ENCODE peak calls at places on chromosomes 5 and 9, in ten cellular contexts. I is cerebellar nuclear complex, R is RCC 7860, G is AG08396, T is A549, F is IMR-90, J is HTR-8/SVneo, W is occipital lobe, Q is activated T-cell treated with anti-CD3 and anti-CD28 coated beads for 24 hours, P is adrenal gland. V is an unnamed sample.

GRCh38 chr5:57653636-57654290 is 171.2 kb upstream of the ACTBL2 start:
- DNase-seq in I (no peak), R (no peak), G (no peak), T (no peak), F (no peak), J (no peak), W (peak; percentile 41), Q (no peak), P (no peak), V (no peak)

GRCh38 chr9:35464056-35465025 is 25.6 kb upstream of the RUSC2 start:
- DNase-seq in I (no peak), R (no peak), G (no peak), T (no peak), F (peak; percentile 26), J (no peak), W (no peak), Q (no peak), P (no peak), V (no peak)

GRCh38 chr9:110975969-110976368 is 62.3 kb downstream of the LPAR1 start:
- DNase-seq in I (no peak), R (no peak), G (no peak), T (no peak), F (no peak), J (no peak), W (no peak), Q (no peak), P (no peak), V (no peak)

GRCh38 chr5:149799119-149799623 is 69.1 kb downstream of the PPARGC1B start:
- DNase-seq in I (no peak), R (peak; percentile 87), G (peak; percentile 80), T (peak; percentile 94), F (peak; percentile 90), J (peak; percentile 91), W (no peak), Q (no peak), P (peak; percentile 89), V (peak; percentile 19)

GRCh38 chr5:116370886-116371285 is 203.7 kb downstream of the SEMA6A start:
- DNase-seq in I (no peak), R (no peak), G (no peak), T (no peak), F (peak; percentile 24), J (no peak), W (no peak), Q (no peak), P (no peak), V (no peak)

GRCh38 chr5:76325876-76326491 is 77.1 kb upstream of the IQGAP2 start:
- DNase-seq in I (no peak), R (no peak), G (no peak), T (no peak), F (no peak), J (no peak), W (no peak), Q (no peak), P (no peak), V (no peak)

GRCh38 chr5:78985407-78986223 is 505 bp upstream of the ARSB start:
- DNase-seq in I (no peak), R (peak; percentile 75), G (peak; percentile 49), T (peak; percentile 30), F (peak; percentile 64), J (peak; percentile 30), W (peak; percentile 26), Q (peak; percentile 44), P (peak; percentile 64), V (peak; percentile 75)

GRCh38 chr9:123749580-123750202 is 180.2 kb downstream of the DENND1A start:
- DNase-seq in I (no peak), R (no peak), G (no peak), T (no peak), F (peak; percentile 20), J (peak; percentile 19), W (no peak), Q (peak; percentile 3), P (no peak), V (no peak)

GRCh38 chr9:73183917-73184861 is 32.5 kb downstream of the ANXA1 start:
- DNase-seq in I (no peak), R (peak; percentile 56), G (no peak), T (no peak), F (peak; percentile 65), J (peak; percentile 13), W (no peak), Q (no peak), P (no peak), V (no peak)

GRCh38 chr5:37858250-37858649 is 18.4 kb upstream of the GDNF start:
- DNase-seq in I (no peak), R (no peak), G (no peak), T (no peak), F (no peak), J (no peak), W (no peak), Q (no peak), P (no peak), V (no peak)

GRCh38 chr5:126576974-126577373 is 18.0 kb downstream of the ALDH7A1 start:
- DNase-seq in I (no peak), R (no peak), G (no peak), T (no peak), F (no peak), J (no peak), W (no peak), Q (no peak), P (no peak), V (no peak)

GRCh38 chr5:150284311-150284710 is 5.3 kb downstream of the CAMK2A start:
- DNase-seq in I (no peak), R (no peak), G (no peak), T (no peak), F (no peak), J (no peak), W (peak; percentile 61), Q (no peak), P (no peak), V (no peak)

GRCh38 chr9:127772603-127773002 is 5.9 kb downstream of the SH2D3C start:
- DNase-seq in I (no peak), R (no peak), G (no peak), T (no peak), F (no peak), J (no peak), W (no peak), Q (no peak), P (no peak), V (no peak)

GRCh38 chr5:156753846-156754245 is 96.2 kb upstream of the PPP1R2B start:
- DNase-seq in I (no peak), R (no peak), G (no peak), T (no peak), F (no peak), J (no peak), W (no peak), Q (no peak), P (no peak), V (no peak)

GRCh38 chr9:90726215-90726614 is 75.4 kb upstream of the SYK start:
- DNase-seq in I (no peak), R (no peak), G (no peak), T (no peak), F (no peak), J (no peak), W (no peak), Q (no peak), P (no peak), V (peak; percentile 6)

GRCh38 chr5:172473427-172473826 is 19.1 kb upstream of the SH3PXD2B start:
- DNase-seq in I (no peak), R (no peak), G (no peak), T (no peak), F (no peak), J (no peak), W (no peak), Q (no peak), P (no peak), V (no peak)

GRCh38 chr5:67343835-67344234 is 147.2 kb upstream of the CD180 start:
- DNase-seq in I (no peak), R (no peak), G (no peak), T (no peak), F (no peak), J (no peak), W (no peak), Q (no peak), P (no peak), V (no peak)

GRCh38 chr9:127451681-127452480 is 571 bp downstream of the LRSAM1 start:
- DNase-seq in I (no peak), R (peak; percentile 37), G (peak; percentile 72), T (peak; percentile 79), F (peak; percentile 57), J (peak; percentile 54), W (peak; percentile 44), Q (peak; percentile 29), P (peak; percentile 45), V (peak; percentile 50)

GRCh38 chr5:163614787-163615186 is 109.4 kb downstream of the MAT2B start:
- DNase-seq in I (no peak), R (no peak), G (no peak), T (no peak), F (peak; percentile 58), J (no peak), W (no peak), Q (no peak), P (no peak), V (no peak)

GRCh38 chr9:22033012-22033630 is 24.0 kb upstream of the CDKN2B start:
- DNase-seq in I (no peak), R (no peak), G (no peak), T (no peak), F (no peak), J (no peak), W (no peak), Q (no peak), P (no peak), V (no peak)

GRCh38 chr9:133787749-133788015 is 49.5 kb upstream of the SARDH start:
- DNase-seq in I (no peak), R (no peak), G (peak; percentile 66), T (peak; percentile 25), F (no peak), J (no peak), W (no peak), Q (no peak), P (no peak), V (peak; percentile 76)

V was measured in HuH-7.